ENCODE peak calls at places on chromosomes 4 and X, in six cellular contexts. One of them, this sample, is unnamed.

GRCh38 chrX:37420179-37420578 is 71.0 kb downstream of the PRRG1 start:
- DNase-seq in K562: no peak
- DNase-seq in H1: no peak
- DNase-seq in HepG2: no peak
- DNase-seq in endothelial cell of umbilical vein: no peak
- DNase-seq in WTC11: no peak
- DNase-seq in this sample: no peak

GRCh38 chrX:42869011-42869410 is 91.0 kb upstream of the PPP1R2C start:
- DNase-seq in HepG2: no peak
- DNase-seq in endothelial cell of umbilical vein: no peak
- DNase-seq in H1: no peak
- DNase-seq in WTC11: no peak
- DNase-seq in K562: no peak
- DNase-seq in this sample: no peak

GRCh38 chr4:183201331-183201730 is 102.3 kb downstream of the WWC2 start:
- DNase-seq in WTC11: no peak
- DNase-seq in K562: no peak
- DNase-seq in endothelial cell of umbilical vein: no peak
- DNase-seq in H1: no peak
- DNase-seq in HepG2: no peak
- DNase-seq in this sample: no peak

GRCh38 chrX:17822351-17822750 is 38.7 kb downstream of the RAI2 start:
- DNase-seq in endothelial cell of umbilical vein: no peak
- DNase-seq in WTC11: no peak
- DNase-seq in H1: no peak
- DNase-seq in K562: no peak
- DNase-seq in HepG2: no peak
- DNase-seq in this sample: no peak

GRCh38 chrX:47217121-47217851 is 1.2 kb upstream of the CDK16 start:
- DNase-seq in WTC11: no peak
- DNase-seq in endothelial cell of umbilical vein: no peak
- DNase-seq in K562: no peak
- DNase-seq in H1: no peak
- DNase-seq in HepG2: peak
- DNase-seq in this sample: peak

GRCh38 chr4:183130328-183131155 is 31.5 kb downstream of the WWC2 start:
- DNase-seq in WTC11: no peak
- DNase-seq in endothelial cell of umbilical vein: peak
- DNase-seq in K562: no peak
- DNase-seq in HepG2: no peak
- DNase-seq in H1: no peak
- DNase-seq in this sample: no peak

GRCh38 chr4:156560701-156561100 is 410.9 kb downstream of the PDGFC start:
- DNase-seq in K562: no peak
- DNase-seq in HepG2: no peak
- DNase-seq in WTC11: no peak
- DNase-seq in endothelial cell of umbilical vein: no peak
- DNase-seq in H1: no peak
- DNase-seq in this sample: no peak

GRCh38 chrX:149962859-149963757 is 24.8 kb upstream of the EOLA2 start:
- DNase-seq in WTC11: peak
- DNase-seq in H1: no peak
- DNase-seq in endothelial cell of umbilical vein: peak
- DNase-seq in HepG2: peak
- DNase-seq in K562: no peak
- DNase-seq in this sample: peak

GRCh38 chr4:79308087-79308486 is 17.8 kb downstream of the NAA11 start:
- DNase-seq in WTC11: no peak
- DNase-seq in K562: no peak
- DNase-seq in HepG2: no peak
- DNase-seq in H1: no peak
- DNase-seq in endothelial cell of umbilical vein: no peak
- DNase-seq in this sample: no peak

GRCh38 chr4:153138736-153139135 is 65.5 kb upstream of the TRIM2 start:
- DNase-seq in K562: no peak
- DNase-seq in endothelial cell of umbilical vein: no peak
- DNase-seq in WTC11: no peak
- DNase-seq in H1: no peak
- DNase-seq in HepG2: no peak
- DNase-seq in this sample: no peak

GRCh38 chr4:149993030-149993429 is 85.2 kb upstream of the DCLK2 start:
- DNase-seq in endothelial cell of umbilical vein: no peak
- DNase-seq in HepG2: no peak
- DNase-seq in K562: no peak
- DNase-seq in WTC11: no peak
- DNase-seq in H1: no peak
- DNase-seq in this sample: no peak

GRCh38 chr4:29046716-29047115 is 1673.5 kb upstream of the PCDH7 start:
- DNase-seq in H1: no peak
- DNase-seq in endothelial cell of umbilical vein: no peak
- DNase-seq in WTC11: no peak
- DNase-seq in HepG2: no peak
- DNase-seq in K562: no peak
- DNase-seq in this sample: no peak

GRCh38 chr4:104022871-104023270 is 303.1 kb upstream of the TACR3 start:
- DNase-seq in H1: no peak
- DNase-seq in HepG2: no peak
- DNase-seq in K562: no peak
- DNase-seq in endothelial cell of umbilical vein: no peak
- DNase-seq in WTC11: no peak
- DNase-seq in this sample: no peak

DNA sequence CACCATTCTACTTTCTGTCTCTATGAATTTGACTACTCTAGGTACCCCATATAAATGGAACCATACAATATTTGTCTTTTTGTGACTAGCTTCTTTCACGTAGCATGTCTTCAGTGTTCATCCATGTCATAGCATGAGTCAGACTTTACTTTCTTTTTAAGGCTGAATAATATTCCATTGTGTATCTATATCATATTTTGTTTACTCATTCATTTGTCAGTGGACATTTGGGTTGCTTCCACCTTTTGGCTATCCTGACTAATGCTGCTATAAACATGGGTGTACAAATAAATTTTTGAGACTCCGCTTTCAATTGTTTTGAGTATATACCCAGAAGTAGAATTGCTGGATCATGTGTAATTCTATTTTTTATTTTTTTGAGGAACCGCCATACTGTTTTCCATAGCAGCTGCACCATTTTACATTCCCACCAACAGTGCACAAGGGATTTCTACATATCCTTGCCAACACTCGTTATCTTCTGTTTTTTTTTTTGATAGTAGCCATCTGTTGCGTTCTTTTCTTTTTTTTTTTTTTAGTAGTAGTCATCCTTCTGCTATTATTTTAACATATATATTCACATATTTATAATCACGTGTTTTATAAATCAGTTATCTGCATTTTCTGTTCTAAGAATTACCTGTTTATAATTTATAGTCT is 158.0 kb upstream of the MED14 start:
- DNase-seq in HepG2: no peak
- DNase-seq in H1: no peak
- DNase-seq in WTC11: no peak
- DNase-seq in K562: no peak
- DNase-seq in endothelial cell of umbilical vein: no peak
- DNase-seq in this sample: no peak
- TF ChIP-seq JUN in HepG2: no peak
- TF ChIP-seq JUN in H1: no peak
- TF ChIP-seq JUN in WTC11: no peak
- TF ChIP-seq JUN in K562: no peak
- TF ChIP-seq JUN in endothelial cell of umbilical vein: no peak
- TF ChIP-seq JUN in this sample: no peak

GRCh38 chr4:7911044-7911578 is 28.6 kb downstream of the AFAP1 start:
- DNase-seq in endothelial cell of umbilical vein: no peak
- DNase-seq in HepG2: no peak
- DNase-seq in H1: peak
- DNase-seq in WTC11: peak
- DNase-seq in K562: no peak
- DNase-seq in this sample: peak
- TF ChIP-seq JUN in endothelial cell of umbilical vein: no peak
- TF ChIP-seq JUN in HepG2: no peak
- TF ChIP-seq JUN in H1: no peak
- TF ChIP-seq JUN in WTC11: no peak
- TF ChIP-seq JUN in K562: no peak
- TF ChIP-seq JUN in this sample: no peak

GRCh38 chr4:5571646-5572045 is 136.7 kb downstream of the EVC2 start:
- DNase-seq in endothelial cell of umbilical vein: no peak
- DNase-seq in WTC11: no peak
- DNase-seq in K562: no peak
- DNase-seq in H1: no peak
- DNase-seq in HepG2: no peak
- DNase-seq in this sample: no peak
- TF ChIP-seq JUN in endothelial cell of umbilical vein: no peak
- TF ChIP-seq JUN in WTC11: no peak
- TF ChIP-seq JUN in K562: no peak
- TF ChIP-seq JUN in H1: no peak
- TF ChIP-seq JUN in HepG2: no peak
- TF ChIP-seq JUN in this sample: no peak

GRCh38 chr4:1751155-1751918 is 30.0 kb downstream of the TACC3 start:
- DNase-seq in K562: no peak
- DNase-seq in WTC11: no peak
- DNase-seq in endothelial cell of umbilical vein: no peak
- DNase-seq in HepG2: no peak
- DNase-seq in H1: no peak
- DNase-seq in this sample: no peak

GRCh38 chr4:1751919-1752283 is 30.6 kb downstream of the TACC3 start:
- DNase-seq in H1: no peak
- DNase-seq in HepG2: peak
- DNase-seq in endothelial cell of umbilical vein: no peak
- DNase-seq in K562: peak
- DNase-seq in WTC11: no peak
- DNase-seq in this sample: no peak

GRCh38 chr4:1753256-1753655 is 31.9 kb downstream of the TACC3 start:
- DNase-seq in HepG2: no peak
- DNase-seq in K562: no peak
- DNase-seq in H1: no peak
- DNase-seq in WTC11: no peak
- DNase-seq in endothelial cell of umbilical vein: no peak
- DNase-seq in this sample: no peak

GRCh38 chr4:1753692-1754311 is 32.5 kb downstream of the TACC3 start:
- DNase-seq in K562: no peak
- DNase-seq in WTC11: no peak
- DNase-seq in H1: no peak
- DNase-seq in endothelial cell of umbilical vein: no peak
- DNase-seq in HepG2: peak
- DNase-seq in this sample: no peak

DNA sequence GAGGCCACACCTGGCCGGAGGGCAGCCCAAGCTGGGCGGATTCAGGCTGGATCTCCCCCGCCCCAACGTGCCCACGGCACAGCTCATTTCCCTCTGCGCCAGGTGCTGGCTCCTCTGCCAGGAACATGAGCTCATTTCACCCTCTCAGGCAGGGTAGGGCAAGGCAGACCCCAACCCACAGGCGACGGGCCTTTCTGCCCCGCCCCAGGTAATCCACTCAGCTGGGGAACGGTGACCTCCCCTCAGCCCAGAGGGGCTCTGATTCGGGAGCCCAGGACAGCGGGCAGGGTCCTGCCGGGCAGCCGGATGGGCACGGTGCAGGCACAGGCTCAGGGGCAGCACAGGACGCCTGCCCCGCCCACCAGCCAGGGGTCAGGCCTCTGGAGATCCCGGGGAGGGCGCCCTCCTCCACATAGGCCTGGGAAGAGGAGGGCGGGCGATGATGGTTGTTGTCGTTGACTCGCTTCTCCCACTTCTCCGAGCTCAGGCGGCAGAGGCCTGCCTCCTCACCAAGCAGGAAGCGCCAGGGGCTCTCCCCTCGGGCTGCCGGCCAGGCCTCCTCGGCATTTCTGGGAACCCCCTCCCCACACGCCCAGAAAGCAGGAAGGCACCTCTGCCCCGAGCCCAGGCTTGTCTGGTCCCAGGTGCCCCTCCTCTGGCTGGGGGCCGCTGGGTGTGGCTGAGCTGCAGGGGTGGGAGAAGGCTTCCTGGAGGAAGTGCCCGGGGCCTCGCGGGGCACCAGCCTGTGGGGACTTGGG is 31.1 kb downstream of the TACC3 start:
- DNase-seq in endothelial cell of umbilical vein: peak
- DNase-seq in K562: peak
- DNase-seq in WTC11: no peak
- DNase-seq in HepG2: peak
- DNase-seq in H1: no peak
- DNase-seq in this sample: no peak
- TF ChIP-seq JUN in endothelial cell of umbilical vein: no peak
- TF ChIP-seq JUN in K562: no peak
- TF ChIP-seq JUN in WTC11: no peak
- TF ChIP-seq JUN in HepG2: no peak
- TF ChIP-seq JUN in H1: no peak
- TF ChIP-seq JUN in this sample: no peak